ENCODE peak calls at places on chromosomes 11 and 22, in eight cellular contexts. One of them, this sample, is unnamed. For H3K4me1, the result is how much of the 10 kb centered on the place peaks cover.

GRCh38 chr11:63491614-63492372 is 826 bp upstream of the PLAAT5 start:
- DNase-seq in HCT116: no peak
- DNase-seq in OCI-LY7: no peak
- DNase-seq in PC-3: no peak
- DNase-seq in CD8-positive, alpha-beta memory T cell: no peak
- DNase-seq in gastrocnemius medialis: no peak
- DNase-seq in GM12878: no peak
- DNase-seq in ovary: no peak
- DNase-seq in this sample: no peak

GRCh38 chr11:119092880-119093665 is 8.4 kb downstream of the HMBS start:
- DNase-seq in gastrocnemius medialis: no peak
- DNase-seq in PC-3: peak
- DNase-seq in ovary: no peak
- DNase-seq in CD8-positive, alpha-beta memory T cell: no peak
- DNase-seq in HCT116: no peak
- DNase-seq in GM12878: no peak
- DNase-seq in OCI-LY7: no peak
- DNase-seq in this sample: no peak

GRCh38 chr11:121473064-121473777 is 20.5 kb upstream of the SORL1-AS1 start:
- DNase-seq in CD8-positive, alpha-beta memory T cell: no peak
- DNase-seq in GM12878: no peak
- DNase-seq in HCT116: no peak
- DNase-seq in OCI-LY7: no peak
- DNase-seq in ovary: no peak
- DNase-seq in gastrocnemius medialis: no peak
- DNase-seq in PC-3: no peak
- DNase-seq in this sample: no peak

GRCh38 chr11:8363924-8364323 is 100.2 kb upstream of the LMO1 start:
- DNase-seq in OCI-LY7: no peak
- DNase-seq in HCT116: no peak
- DNase-seq in PC-3: no peak
- DNase-seq in CD8-positive, alpha-beta memory T cell: no peak
- DNase-seq in GM12878: no peak
- DNase-seq in gastrocnemius medialis: no peak
- DNase-seq in ovary: no peak
- DNase-seq in this sample: no peak

GRCh38 chr11:125671561-125671960 is 9.1 kb downstream of the ACRV1 start:
- DNase-seq in HCT116: no peak
- DNase-seq in ovary: no peak
- DNase-seq in gastrocnemius medialis: no peak
- DNase-seq in PC-3: no peak
- DNase-seq in GM12878: no peak
- DNase-seq in CD8-positive, alpha-beta memory T cell: no peak
- DNase-seq in OCI-LY7: no peak
- DNase-seq in this sample: no peak

GRCh38 chr11:120125005-120125404 is 12.9 kb downstream of the TRIM29 start:
- DNase-seq in GM12878: no peak
- DNase-seq in CD8-positive, alpha-beta memory T cell: no peak
- DNase-seq in gastrocnemius medialis: peak
- DNase-seq in PC-3: peak
- DNase-seq in HCT116: peak
- DNase-seq in OCI-LY7: no peak
- DNase-seq in ovary: no peak
- DNase-seq in this sample: no peak

GRCh38 chr11:73875840-73876239 is 806 bp downstream of the COA4 start:
- DNase-seq in GM12878: no peak
- DNase-seq in gastrocnemius medialis: no peak
- DNase-seq in ovary: no peak
- DNase-seq in HCT116: no peak
- DNase-seq in OCI-LY7: peak
- DNase-seq in PC-3: peak
- DNase-seq in CD8-positive, alpha-beta memory T cell: no peak
- DNase-seq in this sample: no peak

GRCh38 chr22:38631724-38632123 is 24.5 kb downstream of the FAM227A start:
- DNase-seq in ovary: no peak
- DNase-seq in OCI-LY7: no peak
- DNase-seq in PC-3: no peak
- DNase-seq in gastrocnemius medialis: no peak
- DNase-seq in CD8-positive, alpha-beta memory T cell: no peak
- DNase-seq in GM12878: no peak
- DNase-seq in HCT116: no peak
- DNase-seq in this sample: no peak

DNA sequence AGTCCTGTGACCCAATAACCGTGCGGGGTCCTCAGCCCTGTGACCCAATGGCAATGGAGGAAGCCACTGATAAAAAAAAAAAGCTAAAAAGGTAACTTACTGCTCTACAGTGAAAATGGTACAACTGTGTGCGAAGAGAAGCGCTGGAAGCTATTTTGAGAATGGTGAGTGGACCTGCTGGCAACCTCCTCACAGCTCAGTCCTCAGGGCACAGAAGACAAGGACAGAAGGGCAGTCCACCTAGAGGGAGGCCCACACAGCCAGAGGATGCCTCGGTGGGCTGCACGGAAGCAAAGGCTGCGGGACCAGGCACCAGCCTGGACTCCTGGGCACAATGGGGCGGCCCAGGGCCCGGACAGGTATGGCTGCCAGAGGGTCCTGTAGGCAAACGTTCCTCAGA is 35.6 kb downstream of the BRD1 start:
- DNase-seq in ovary: no peak
- DNase-seq in OCI-LY7: no peak
- DNase-seq in GM12878: no peak
- DNase-seq in HCT116: no peak
- DNase-seq in PC-3: no peak
- DNase-seq in gastrocnemius medialis: peak
- DNase-seq in CD8-positive, alpha-beta memory T cell: no peak
- DNase-seq in this sample: peak
- H3K27ac ChIP-seq in ovary: no peak
- H3K27ac ChIP-seq in OCI-LY7: no peak
- H3K27ac ChIP-seq in GM12878: no peak
- H3K27ac ChIP-seq in HCT116: no peak
- H3K27ac ChIP-seq in PC-3: no peak
- H3K27ac ChIP-seq in gastrocnemius medialis: peak
- H3K27ac ChIP-seq in CD8-positive, alpha-beta memory T cell: no peak
- H3K27ac ChIP-seq in this sample: no peak

GRCh38 chr11:78076733-78077403 is 2.8 kb downstream of the NDUFC2 start:
- DNase-seq in gastrocnemius medialis: no peak
- DNase-seq in OCI-LY7: no peak
- DNase-seq in ovary: no peak
- DNase-seq in HCT116: no peak
- DNase-seq in CD8-positive, alpha-beta memory T cell: no peak
- DNase-seq in GM12878: no peak
- DNase-seq in PC-3: no peak
- DNase-seq in this sample: no peak
- H3K4me1 ChIP-seq in gastrocnemius medialis: under half
- H3K4me1 ChIP-seq in OCI-LY7: under half
- H3K4me1 ChIP-seq in ovary: under half
- H3K4me1 ChIP-seq in HCT116: under half
- H3K4me1 ChIP-seq in CD8-positive, alpha-beta memory T cell: under half
- H3K4me1 ChIP-seq in GM12878: under half
- H3K4me1 ChIP-seq in PC-3: under half
- H3K4me1 ChIP-seq in this sample: under half

DNA sequence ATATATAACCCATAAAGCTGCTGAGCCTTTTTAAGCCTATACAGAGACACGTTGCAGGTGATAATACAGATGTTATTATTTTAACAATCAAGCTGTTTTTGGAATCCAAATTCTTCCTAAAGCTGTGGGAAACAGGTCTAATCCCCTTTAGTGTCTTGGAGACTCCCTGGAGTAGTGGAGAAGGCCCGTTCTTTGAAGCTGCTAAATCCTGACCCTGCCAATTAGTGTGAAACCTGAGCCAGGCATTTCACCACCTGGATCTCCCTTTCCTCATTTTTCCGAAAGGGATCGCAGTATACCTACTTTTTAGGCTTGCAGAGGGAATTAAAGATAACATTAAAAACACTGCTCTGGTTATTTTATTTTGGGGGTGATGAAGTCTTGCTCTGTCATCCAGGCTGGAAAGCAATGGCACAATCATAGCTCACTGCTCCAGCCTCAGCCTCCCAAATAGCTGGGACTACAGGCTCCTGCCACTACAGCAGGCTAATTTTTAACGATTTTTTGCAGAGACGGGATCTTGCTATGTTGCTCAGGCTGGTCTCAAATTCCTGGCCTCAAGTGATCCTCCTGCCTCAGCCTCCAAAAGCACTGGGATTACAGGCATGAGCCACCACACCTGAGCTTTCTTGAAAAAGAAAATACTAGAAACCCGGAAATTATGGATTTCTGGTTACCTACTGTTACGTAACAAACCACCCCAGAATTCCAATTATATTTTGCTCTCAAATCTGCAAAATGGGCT is 1.7 kb upstream of the EIF4ENIF1 start:
- DNase-seq in OCI-LY7: no peak
- DNase-seq in gastrocnemius medialis: no peak
- DNase-seq in PC-3: no peak
- DNase-seq in ovary: no peak
- DNase-seq in CD8-positive, alpha-beta memory T cell: no peak
- DNase-seq in GM12878: no peak
- DNase-seq in HCT116: no peak
- DNase-seq in this sample: no peak
- H3K4me3 ChIP-seq in OCI-LY7: peak
- H3K4me3 ChIP-seq in gastrocnemius medialis: no peak
- H3K4me3 ChIP-seq in PC-3: peak
- H3K4me3 ChIP-seq in ovary: no peak
- H3K4me3 ChIP-seq in CD8-positive, alpha-beta memory T cell: no peak
- H3K4me3 ChIP-seq in GM12878: peak
- H3K4me3 ChIP-seq in HCT116: peak
- H3K4me3 ChIP-seq in this sample: no peak

GRCh38 chr11:46001427-46002049 is 79.1 kb downstream of the LARGE2 start:
- DNase-seq in ovary: no peak
- DNase-seq in PC-3: no peak
- DNase-seq in GM12878: no peak
- DNase-seq in gastrocnemius medialis: no peak
- DNase-seq in OCI-LY7: no peak
- DNase-seq in CD8-positive, alpha-beta memory T cell: no peak
- DNase-seq in HCT116: no peak
- DNase-seq in this sample: no peak

GRCh38 chr11:46002146-46002545 is 79.7 kb downstream of the LARGE2 start:
- DNase-seq in gastrocnemius medialis: no peak
- DNase-seq in PC-3: no peak
- DNase-seq in OCI-LY7: no peak
- DNase-seq in HCT116: no peak
- DNase-seq in ovary: no peak
- DNase-seq in GM12878: no peak
- DNase-seq in CD8-positive, alpha-beta memory T cell: no peak
- DNase-seq in this sample: no peak

GRCh38 chr11:46006418-46007070 is 84.1 kb downstream of the LARGE2 start:
- DNase-seq in OCI-LY7: peak
- DNase-seq in HCT116: peak
- DNase-seq in ovary: no peak
- DNase-seq in gastrocnemius medialis: no peak
- DNase-seq in PC-3: peak
- DNase-seq in GM12878: peak
- DNase-seq in CD8-positive, alpha-beta memory T cell: no peak
- DNase-seq in this sample: no peak

GRCh38 chr11:46009647-46010046 is 87.2 kb downstream of the LARGE2 start:
- DNase-seq in ovary: no peak
- DNase-seq in PC-3: no peak
- DNase-seq in OCI-LY7: no peak
- DNase-seq in CD8-positive, alpha-beta memory T cell: no peak
- DNase-seq in gastrocnemius medialis: no peak
- DNase-seq in GM12878: no peak
- DNase-seq in HCT116: no peak
- DNase-seq in this sample: no peak

DNA sequence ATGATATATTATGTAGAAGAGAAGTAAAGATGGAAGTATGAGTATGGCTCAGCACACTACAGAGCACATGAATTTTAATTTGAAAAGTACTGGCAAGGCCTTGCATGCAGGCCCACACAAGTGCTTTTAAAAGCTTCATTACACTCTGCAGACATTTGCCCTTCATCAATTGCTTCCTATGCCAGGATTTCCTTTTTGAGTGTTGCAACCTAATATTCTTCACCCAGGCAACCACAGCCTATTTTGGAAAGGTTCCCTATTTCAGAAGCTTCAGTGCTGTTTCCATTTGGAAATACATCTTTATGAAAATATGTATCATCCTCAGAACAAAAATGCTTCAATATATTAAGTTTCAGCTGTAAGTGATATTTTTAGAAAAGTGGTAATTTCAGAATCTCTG is 81.2 kb downstream of the LARGE2 start:
- DNase-seq in gastrocnemius medialis: no peak
- DNase-seq in HCT116: no peak
- DNase-seq in PC-3: peak
- DNase-seq in ovary: no peak
- DNase-seq in CD8-positive, alpha-beta memory T cell: no peak
- DNase-seq in OCI-LY7: no peak
- DNase-seq in GM12878: no peak
- DNase-seq in this sample: no peak
- H3K27ac ChIP-seq in gastrocnemius medialis: no peak
- H3K27ac ChIP-seq in HCT116: no peak
- H3K27ac ChIP-seq in PC-3: no peak
- H3K27ac ChIP-seq in ovary: no peak
- H3K27ac ChIP-seq in CD8-positive, alpha-beta memory T cell: no peak
- H3K27ac ChIP-seq in OCI-LY7: no peak
- H3K27ac ChIP-seq in GM12878: no peak
- H3K27ac ChIP-seq in this sample: no peak